ENCODE peak calls at places on chromosomes 2 and 18, in four cellular contexts. One of them, this sample, is unnamed.

GRCh38 chr18:80200171-80200931 is 47.0 kb downstream of the PARD6G start:
- DNase-seq in HCT116: no peak
- DNase-seq in GM23248: peak; percentile 28
- DNase-seq in GM23338: peak; percentile 55
- DNase-seq in this sample: peak; percentile 61

GRCh38 chr2:182890305-182890704 is 23.9 kb upstream of the FRZB start:
- DNase-seq in HCT116: no peak
- DNase-seq in GM23248: no peak
- DNase-seq in GM23338: no peak
- DNase-seq in this sample: no peak

GRCh38 chr2:17607379-17607778 is 66.9 kb downstream of the VSNL1 start:
- DNase-seq in HCT116: no peak
- DNase-seq in GM23248: no peak
- DNase-seq in GM23338: no peak
- DNase-seq in this sample: no peak

GRCh38 chr18:63982361-63982760 is 12.5 kb downstream of the SERPINB8 start:
- DNase-seq in HCT116: no peak
- DNase-seq in GM23248: no peak
- DNase-seq in GM23338: no peak
- DNase-seq in this sample: no peak

GRCh38 chr2:141824790-141825189 is 306.0 kb downstream of the LRP1B start:
- DNase-seq in HCT116: no peak
- DNase-seq in GM23248: no peak
- DNase-seq in GM23338: peak; percentile 44
- DNase-seq in this sample: no peak

GRCh38 chr18:30982285-30982992 is 60.1 kb downstream of the DSC3 start:
- DNase-seq in HCT116: no peak
- DNase-seq in GM23248: no peak
- DNase-seq in GM23338: no peak
- DNase-seq in this sample: no peak

GRCh38 chr18:3015203-3015590 is 2.3 kb upstream of the LPIN2 start:
- DNase-seq in HCT116: peak; percentile 61
- DNase-seq in GM23248: peak; percentile 89
- DNase-seq in GM23338: no peak
- DNase-seq in this sample: no peak

GRCh38 chr2:68295523-68295922 is 24.2 kb downstream of the CNRIP1 start:
- DNase-seq in HCT116: no peak
- DNase-seq in GM23248: no peak
- DNase-seq in GM23338: no peak
- DNase-seq in this sample: peak; percentile 62

GRCh38 chr2:165280356-165280755 is 41.1 kb downstream of the SCN2A start:
- DNase-seq in HCT116: no peak
- DNase-seq in GM23248: no peak
- DNase-seq in GM23338: no peak
- DNase-seq in this sample: no peak

GRCh38 chr2:169923977-169924376 is 96.7 kb downstream of the UBR3 start:
- DNase-seq in HCT116: no peak
- DNase-seq in GM23248: no peak
- DNase-seq in GM23338: no peak
- DNase-seq in this sample: no peak

GRCh38 chr18:56175309-56175708 is 463.1 kb downstream of the TXNL1 start:
- DNase-seq in HCT116: no peak
- DNase-seq in GM23248: peak; percentile 51
- DNase-seq in GM23338: no peak
- DNase-seq in this sample: no peak

GRCh38 chr2:62604336-62604735 is 98.3 kb upstream of the TMEM17 start:
- DNase-seq in HCT116: no peak
- DNase-seq in GM23248: peak; percentile 20
- DNase-seq in GM23338: no peak
- DNase-seq in this sample: peak; percentile 36

GRCh38 chr2:241812730-241813079 is 3.7 kb downstream of the NEU4 start:
- DNase-seq in HCT116: no peak
- DNase-seq in GM23248: no peak
- DNase-seq in GM23338: no peak
- DNase-seq in this sample: peak; percentile 50

GRCh38 chr2:221429741-221430491 is 142.2 kb downstream of the EPHA4 start:
- DNase-seq in HCT116: no peak
- DNase-seq in GM23248: peak; percentile 41
- DNase-seq in GM23338: no peak
- DNase-seq in this sample: no peak

GRCh38 chr2:2899826-2900225 is 477.8 kb downstream of the EIPR1 start:
- DNase-seq in HCT116: no peak
- DNase-seq in GM23248: no peak
- DNase-seq in GM23338: no peak
- DNase-seq in this sample: no peak

GRCh38 chr18:47931707-47932103 is 1.2 kb upstream of the SMAD2 start:
- DNase-seq in HCT116: no peak
- DNase-seq in GM23248: peak; percentile 20
- DNase-seq in GM23338: peak; percentile 76
- DNase-seq in this sample: peak; percentile 86

GRCh38 chr2:221461911-221462310 is 110.2 kb downstream of the EPHA4 start:
- DNase-seq in HCT116: no peak
- DNase-seq in GM23248: peak; percentile 84
- DNase-seq in GM23338: no peak
- DNase-seq in this sample: no peak

GRCh38 chr2:26585966-26586365 is 55.2 kb downstream of the CIB4 start:
- DNase-seq in HCT116: no peak
- DNase-seq in GM23248: no peak
- DNase-seq in GM23338: no peak
- DNase-seq in this sample: no peak

GRCh38 chr2:178990533-178991241 is 59.2 kb downstream of the CCDC141 start:
- DNase-seq in HCT116: no peak
- DNase-seq in GM23248: no peak
- DNase-seq in GM23338: no peak
- DNase-seq in this sample: no peak

GRCh38 chr2:210938228-210938627 is 381.8 kb downstream of the CPS1 start:
- DNase-seq in HCT116: no peak
- DNase-seq in GM23248: no peak
- DNase-seq in GM23338: peak; percentile 22
- DNase-seq in this sample: no peak

GRCh38 chr2:118847447-118848172 is at the start of gene EN1:
- DNase-seq in HCT116: no peak
- DNase-seq in GM23248: peak; percentile 98
- DNase-seq in GM23338: peak; percentile 93
- DNase-seq in this sample: no peak

GRCh38 chr18:74370163-74370562 is 54.5 kb downstream of the C18orf63 start:
- DNase-seq in HCT116: no peak
- DNase-seq in GM23248: peak; percentile 59
- DNase-seq in GM23338: no peak
- DNase-seq in this sample: no peak

GRCh38 chr2:172438064-172438421 is 10.7 kb downstream of the ITGA6 start:
- DNase-seq in HCT116: no peak
- DNase-seq in GM23248: peak; percentile 40
- DNase-seq in GM23338: no peak
- DNase-seq in this sample: no peak

GRCh38 chr2:85173909-85174308 is 40.7 kb downstream of the TCF7L1 start:
- DNase-seq in HCT116: no peak
- DNase-seq in GM23248: peak; percentile 42
- DNase-seq in GM23338: no peak
- DNase-seq in this sample: no peak

GRCh38 chr2:105455488-105455991 is 56.7 kb upstream of the FHL2 start:
- DNase-seq in HCT116: peak; percentile 95
- DNase-seq in GM23248: peak; percentile 94
- DNase-seq in GM23338: no peak
- DNase-seq in this sample: no peak

GRCh38 chr18:55338955-55339662 is 248.9 kb downstream of the TCF4 start:
- DNase-seq in HCT116: no peak
- DNase-seq in GM23248: peak; percentile 61
- DNase-seq in GM23338: peak; percentile 34
- DNase-seq in this sample: no peak

GRCh38 chr2:236627846-236628245 is 58.2 kb downstream of the ACKR3 start:
- DNase-seq in HCT116: no peak
- DNase-seq in GM23248: no peak
- DNase-seq in GM23338: no peak
- DNase-seq in this sample: no peak

GRCh38 chr2:133421516-133422324 is 146.5 kb downstream of the NCKAP5 start:
- DNase-seq in HCT116: no peak
- DNase-seq in GM23248: peak; percentile 40
- DNase-seq in GM23338: peak; percentile 12
- DNase-seq in this sample: peak; percentile 17

GRCh38 chr2:152491139-152491472 is 156.1 kb downstream of the FMNL2 start:
- DNase-seq in HCT116: no peak
- DNase-seq in GM23248: no peak
- DNase-seq in GM23338: no peak
- DNase-seq in this sample: no peak

GRCh38 chr2:71884303-71885042 is 263.2 kb downstream of the CYP26B1 start:
- DNase-seq in HCT116: no peak
- DNase-seq in GM23248: peak; percentile 61
- DNase-seq in GM23338: no peak
- DNase-seq in this sample: no peak

GRCh38 chr18:52392160-52392559 is 52.2 kb downstream of the DCC start:
- DNase-seq in HCT116: no peak
- DNase-seq in GM23248: no peak
- DNase-seq in GM23338: no peak
- DNase-seq in this sample: no peak

GRCh38 chr2:105384216-105384615 is 14.6 kb downstream of the FHL2 start:
- DNase-seq in HCT116: no peak
- DNase-seq in GM23248: no peak
- DNase-seq in GM23338: no peak
- DNase-seq in this sample: no peak

GRCh38 chr2:107730898-107731297 is 95.8 kb upstream of the RGPD4 start:
- DNase-seq in HCT116: no peak
- DNase-seq in GM23248: peak; percentile 2
- DNase-seq in GM23338: no peak
- DNase-seq in this sample: no peak

GRCh38 chr18:57803119-57803969 is at the start of gene ATP8B1:
- DNase-seq in HCT116: peak; percentile 78
- DNase-seq in GM23248: peak; percentile 81
- DNase-seq in GM23338: peak; percentile 93
- DNase-seq in this sample: no peak

GRCh38 chr2:180205616-180206271 is 198.6 kb upstream of the CWC22 start:
- DNase-seq in HCT116: no peak
- DNase-seq in GM23248: no peak
- DNase-seq in GM23338: peak; percentile 2
- DNase-seq in this sample: no peak

GRCh38 chr2:105761931-105762515 is 17.3 kb downstream of the NCK2 start:
- DNase-seq in HCT116: no peak
- DNase-seq in GM23248: no peak
- DNase-seq in GM23338: peak; percentile 93
- DNase-seq in this sample: no peak

GRCh38 chr2:5484868-5485267 is 207.3 kb upstream of the SOX11 start:
- DNase-seq in HCT116: no peak
- DNase-seq in GM23248: no peak
- DNase-seq in GM23338: no peak
- DNase-seq in this sample: no peak

GRCh38 chr2:234378440-234378839 is 118.4 kb downstream of the ARL4C start:
- DNase-seq in HCT116: no peak
- DNase-seq in GM23248: peak; percentile 75
- DNase-seq in GM23338: no peak
- DNase-seq in this sample: no peak
- H3K9me2 ChIP-seq in HCT116: no peaks in the 10 kb centered on the region
- H3K9me2 ChIP-seq in GM23248: no peaks in the 10 kb centered on the region
- H3K9me2 ChIP-seq in GM23338: no peaks in the 10 kb centered on the region
- H3K9me2 ChIP-seq in this sample: no peaks in the 10 kb centered on the region

DNA sequence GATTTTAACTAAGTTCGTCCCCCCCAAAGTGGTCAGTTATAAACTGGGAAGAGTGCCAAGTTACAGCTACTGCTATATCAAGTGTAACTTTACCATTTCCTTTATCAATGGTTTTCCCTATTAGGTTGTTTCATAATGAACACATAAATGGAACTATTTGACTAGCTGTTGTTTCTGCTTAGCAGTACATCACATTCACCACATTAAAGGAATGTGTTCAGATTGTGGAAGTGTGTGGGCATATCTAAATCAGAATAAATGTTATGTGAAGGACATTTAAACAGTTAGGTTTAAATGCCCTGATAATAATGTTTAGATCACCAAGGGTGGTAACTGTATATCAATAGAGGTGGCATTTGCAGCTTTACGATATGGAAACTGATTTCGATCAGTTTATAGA is 45.1 kb downstream of the SLC9A4 start:
- DNase-seq in HCT116: no peak
- DNase-seq in GM23248: no peak
- DNase-seq in GM23338: no peak
- DNase-seq in this sample: no peak
- H3K79me2 ChIP-seq in HCT116: no peaks in the 10 kb centered on the region
- H3K79me2 ChIP-seq in GM23248: no peaks in the 10 kb centered on the region
- H3K79me2 ChIP-seq in GM23338: no peaks in the 10 kb centered on the region
- H3K79me2 ChIP-seq in this sample: no peaks in the 10 kb centered on the region

GRCh38 chr18:7512326-7512725 is 54.8 kb upstream of the PTPRM start:
- DNase-seq in HCT116: no peak
- DNase-seq in GM23248: peak; percentile 46
- DNase-seq in GM23338: no peak
- DNase-seq in this sample: no peak
- H3K9me2 ChIP-seq in HCT116: no peaks in the 10 kb centered on the region
- H3K9me2 ChIP-seq in GM23248: no peaks in the 10 kb centered on the region
- H3K9me2 ChIP-seq in GM23338: peaks cover 26% of the 10 kb centered on the region
- H3K9me2 ChIP-seq in this sample: no peaks in the 10 kb centered on the region

DNA sequence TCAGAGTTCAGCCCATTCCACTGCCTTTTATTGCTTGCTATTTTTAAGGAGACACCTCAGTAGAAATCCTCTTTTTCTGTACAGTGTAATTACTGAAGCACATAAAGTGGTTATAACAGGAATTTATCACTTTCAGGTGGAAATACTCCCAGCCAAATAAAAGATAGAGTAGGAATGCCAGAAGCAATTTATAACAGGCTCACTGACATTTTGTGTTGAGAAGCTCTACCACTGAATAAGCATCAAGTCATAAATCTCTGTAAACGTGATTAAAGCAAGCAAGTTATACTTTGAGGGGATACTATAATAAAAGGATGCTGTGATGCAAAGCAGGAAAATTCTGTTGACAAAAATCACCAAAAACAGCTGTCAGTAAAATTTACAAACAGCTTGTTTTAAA is 6.7 kb upstream of the BARD1 start:
- DNase-seq in HCT116: no peak
- DNase-seq in GM23248: no peak
- DNase-seq in GM23338: no peak
- DNase-seq in this sample: no peak
- H3K79me2 ChIP-seq in HCT116: no peaks in the 10 kb centered on the region
- H3K79me2 ChIP-seq in GM23248: no peaks in the 10 kb centered on the region
- H3K79me2 ChIP-seq in GM23338: no peaks in the 10 kb centered on the region
- H3K79me2 ChIP-seq in this sample: no peaks in the 10 kb centered on the region